ENCODE peak calls at places on chromosomes 13 and 19, in six cellular contexts. R is central memory CD4-positive, alpha-beta T cell; F is stimulated activated CD8-positive, alpha-beta memory T cell treated with anti-CD3 and anti-CD28 coated beads, Interleukin-4, amount 100 ng/mL, for 24 hours; L is activated CD4-positive, alpha-beta T cell treated with anti-CD3 and anti-CD28 coated beads for 48 hours; Y is stimulated activated CD4-positive, alpha-beta T cell treated with anti-CD3 and anti-CD28 coated beads, Interleukin-1b, Interleukin-23, amount 100 ng/mL, for 4 hours; H is activated CD8-positive, alpha-beta memory T cell treated with anti-CD3 and anti-CD28 coated beads for 48 hours. C is an unnamed sample.

GRCh38 chr13:91154553-91154952 is 192.9 kb upstream of the MIR17HG start:
- DNase-seq in R (no peak), F (no peak), L (no peak), H (no peak), Y (no peak), C (no peak)

GRCh38 chr19:33705860-33706259 is 84.1 kb downstream of the CHST8 start:
- DNase-seq in R (no peak), F (no peak), L (no peak), H (no peak), Y (no peak), C (no peak)

GRCh38 chr13:64534302-64534701 is 2695.8 kb downstream of the PCDH9 start:
- DNase-seq in F (no peak), R (no peak), H (no peak), Y (no peak), L (no peak), C (no peak)

GRCh38 chr13:81686877-81687276 is 1346.0 kb upstream of the SPRY2 start:
- DNase-seq in R (no peak), L (no peak), F (no peak), H (no peak), Y (no peak), C (no peak)

GRCh38 chr13:113598081-113598410 is 13.5 kb downstream of the TFDP1 start:
- DNase-seq in Y (no peak), F (no peak), L (no peak), H (no peak), R (no peak), C (peak; percentile 20)

GRCh38 chr13:43804461-43805070 is 17.8 kb upstream of the ENOX1 start:
- DNase-seq in L (no peak), R (peak; percentile 18), H (no peak), Y (no peak), F (no peak), C (no peak)

GRCh38 chr19:3225677-3226093 is 1.2 kb downstream of the CELF5 start:
- DNase-seq in L (no peak), F (no peak), Y (no peak), R (no peak), H (no peak), C (no peak)

GRCh38 chr13:32259116-32259515 is 56.0 kb downstream of the ZAR1L start:
- DNase-seq in L (no peak), H (no peak), Y (no peak), R (no peak), F (no peak), C (no peak)

GRCh38 chr13:31154939-31155338 is 6.8 kb downstream of the HSPH1 start:
- DNase-seq in Y (no peak), F (no peak), R (no peak), L (no peak), H (no peak), C (no peak)

C was measured in kidney.